ENCODE peak calls at places on chromosomes 2 and 18, in four cellular contexts. One of them, this sample, is unnamed.

GRCh38 chr2:233419626-233420431 is 65.5 kb downstream of the DGKD start:
- DNase-seq in endothelial cell of umbilical vein: no peak
- DNase-seq in GM12878: peak; percentile 52
- DNase-seq in IMR-90: peak; percentile 31
- DNase-seq in this sample: no peak

GRCh38 chr18:34153711-34154110 is 71.0 kb downstream of the NOL4 start:
- DNase-seq in IMR-90: peak; percentile 16
- DNase-seq in GM12878: peak; percentile 13
- DNase-seq in endothelial cell of umbilical vein: peak; percentile 21
- DNase-seq in this sample: no peak

GRCh38 chr2:85793584-85793983 is 39.8 kb downstream of the ATOH8 start:
- DNase-seq in IMR-90: no peak
- DNase-seq in endothelial cell of umbilical vein: no peak
- DNase-seq in GM12878: no peak
- DNase-seq in this sample: no peak

GRCh38 chr2:100832885-100833284 is 12.9 kb downstream of the NPAS2 start:
- DNase-seq in IMR-90: peak; percentile 68
- DNase-seq in endothelial cell of umbilical vein: peak; percentile 25
- DNase-seq in GM12878: no peak
- DNase-seq in this sample: no peak

GRCh38 chr18:573385-573784 is 6.8 kb upstream of the CETN1 start:
- DNase-seq in endothelial cell of umbilical vein: no peak
- DNase-seq in IMR-90: no peak
- DNase-seq in GM12878: no peak
- DNase-seq in this sample: no peak

GRCh38 chr18:61628085-61628484 is 264.7 kb downstream of the RNF152 start:
- DNase-seq in GM12878: no peak
- DNase-seq in endothelial cell of umbilical vein: peak; percentile 75
- DNase-seq in IMR-90: peak; percentile 55
- DNase-seq in this sample: no peak

GRCh38 chr2:48043746-48044145 is 137.4 kb upstream of the FBXO11 start:
- DNase-seq in GM12878: no peak
- DNase-seq in endothelial cell of umbilical vein: no peak
- DNase-seq in IMR-90: peak; percentile 2
- DNase-seq in this sample: no peak

GRCh38 chr2:20623241-20623640 is 27.7 kb downstream of the HS1BP3 start:
- DNase-seq in endothelial cell of umbilical vein: no peak
- DNase-seq in GM12878: no peak
- DNase-seq in IMR-90: no peak
- DNase-seq in this sample: no peak

GRCh38 chr2:99698896-99699295 is 209.1 kb upstream of the REV1 start:
- DNase-seq in IMR-90: peak; percentile 70
- DNase-seq in endothelial cell of umbilical vein: no peak
- DNase-seq in GM12878: no peak
- DNase-seq in this sample: no peak

GRCh38 chr2:99488587-99488998 is 1.2 kb downstream of the REV1 start:
- DNase-seq in GM12878: peak; percentile 19
- DNase-seq in IMR-90: peak; percentile 39
- DNase-seq in endothelial cell of umbilical vein: peak; percentile 61
- DNase-seq in this sample: no peak

GRCh38 chr18:8912348-8913057 is 190.0 kb upstream of the NDUFV2 start:
- DNase-seq in IMR-90: no peak
- DNase-seq in endothelial cell of umbilical vein: no peak
- DNase-seq in GM12878: no peak
- DNase-seq in this sample: peak; percentile 91

GRCh38 chr2:127424598-127425379 is 6.6 kb downstream of the PROC start:
- DNase-seq in IMR-90: no peak
- DNase-seq in endothelial cell of umbilical vein: no peak
- DNase-seq in GM12878: no peak
- DNase-seq in this sample: no peak

GRCh38 chr2:223075301-223076270 is 23.6 kb downstream of the KCNE4 start:
- DNase-seq in endothelial cell of umbilical vein: no peak
- DNase-seq in GM12878: no peak
- DNase-seq in IMR-90: peak; percentile 86
- DNase-seq in this sample: no peak

GRCh38 chr18:22871809-22872525 is 61.2 kb upstream of the RBBP8 start:
- DNase-seq in IMR-90: peak; percentile 31
- DNase-seq in GM12878: no peak
- DNase-seq in endothelial cell of umbilical vein: peak; percentile 49
- DNase-seq in this sample: peak; percentile 3

GRCh38 chr18:471701-472100 is 28.8 kb downstream of the COLEC12 start:
- DNase-seq in endothelial cell of umbilical vein: no peak
- DNase-seq in IMR-90: no peak
- DNase-seq in GM12878: no peak
- DNase-seq in this sample: no peak

GRCh38 chr2:101679037-101679726 is 18.3 kb upstream of the MAP4K4 start:
- DNase-seq in endothelial cell of umbilical vein: no peak
- DNase-seq in IMR-90: peak; percentile 84
- DNase-seq in GM12878: no peak
- DNase-seq in this sample: no peak

GRCh38 chr2:36290306-36290705 is 65.3 kb upstream of the CRIM1 start:
- DNase-seq in IMR-90: no peak
- DNase-seq in endothelial cell of umbilical vein: no peak
- DNase-seq in GM12878: no peak
- DNase-seq in this sample: no peak

GRCh38 chr2:215812966-215813365 is 200.4 kb downstream of the MREG start:
- DNase-seq in GM12878: no peak
- DNase-seq in endothelial cell of umbilical vein: no peak
- DNase-seq in IMR-90: peak; percentile 72
- DNase-seq in this sample: no peak

GRCh38 chr2:30185175-30185574 is 38.4 kb downstream of the YPEL5 start:
- DNase-seq in GM12878: no peak
- DNase-seq in IMR-90: peak; percentile 45
- DNase-seq in endothelial cell of umbilical vein: no peak
- DNase-seq in this sample: no peak

GRCh38 chr2:604385-604784 is 72.8 kb downstream of the TMEM18 start:
- DNase-seq in GM12878: no peak
- DNase-seq in endothelial cell of umbilical vein: no peak
- DNase-seq in IMR-90: no peak
- DNase-seq in this sample: no peak

GRCh38 chr2:183195998-183196409 is 71.8 kb downstream of the NUP35 start:
- DNase-seq in IMR-90: no peak
- DNase-seq in endothelial cell of umbilical vein: no peak
- DNase-seq in GM12878: no peak
- DNase-seq in this sample: no peak

GRCh38 chr2:69305712-69306611 is 81.1 kb downstream of the GFPT1 start:
- DNase-seq in GM12878: no peak
- DNase-seq in endothelial cell of umbilical vein: no peak
- DNase-seq in IMR-90: no peak
- DNase-seq in this sample: no peak

GRCh38 chr2:229800997-229801754 is 86.8 kb upstream of the DNER start:
- DNase-seq in GM12878: peak; percentile 23
- DNase-seq in endothelial cell of umbilical vein: peak; percentile 79
- DNase-seq in IMR-90: peak; percentile 65
- DNase-seq in this sample: peak; percentile 35

GRCh38 chr2:216031960-216032689 is 18.8 kb upstream of the MREG start:
- DNase-seq in IMR-90: peak; percentile 94
- DNase-seq in GM12878: peak; percentile 79
- DNase-seq in endothelial cell of umbilical vein: no peak
- DNase-seq in this sample: no peak

GRCh38 chr2:164514491-164514890 is 106.8 kb downstream of the GRB14 start:
- DNase-seq in GM12878: no peak
- DNase-seq in IMR-90: no peak
- DNase-seq in endothelial cell of umbilical vein: peak; percentile 33
- DNase-seq in this sample: no peak

GRCh38 chr2:37501121-37501520 is 156.7 kb downstream of the QPCT start:
- DNase-seq in endothelial cell of umbilical vein: no peak
- DNase-seq in GM12878: no peak
- DNase-seq in IMR-90: no peak
- DNase-seq in this sample: no peak

GRCh38 chr2:178512491-178512890 is 32.2 kb downstream of the PLEKHA3 start:
- DNase-seq in GM12878: no peak
- DNase-seq in endothelial cell of umbilical vein: no peak
- DNase-seq in IMR-90: peak; percentile 29
- DNase-seq in this sample: no peak
- TF ChIP-seq FOS in GM12878: no peak
- TF ChIP-seq FOS in endothelial cell of umbilical vein: no peak
- TF ChIP-seq FOS in IMR-90: no peak
- TF ChIP-seq FOS in this sample: no peak

DNA sequence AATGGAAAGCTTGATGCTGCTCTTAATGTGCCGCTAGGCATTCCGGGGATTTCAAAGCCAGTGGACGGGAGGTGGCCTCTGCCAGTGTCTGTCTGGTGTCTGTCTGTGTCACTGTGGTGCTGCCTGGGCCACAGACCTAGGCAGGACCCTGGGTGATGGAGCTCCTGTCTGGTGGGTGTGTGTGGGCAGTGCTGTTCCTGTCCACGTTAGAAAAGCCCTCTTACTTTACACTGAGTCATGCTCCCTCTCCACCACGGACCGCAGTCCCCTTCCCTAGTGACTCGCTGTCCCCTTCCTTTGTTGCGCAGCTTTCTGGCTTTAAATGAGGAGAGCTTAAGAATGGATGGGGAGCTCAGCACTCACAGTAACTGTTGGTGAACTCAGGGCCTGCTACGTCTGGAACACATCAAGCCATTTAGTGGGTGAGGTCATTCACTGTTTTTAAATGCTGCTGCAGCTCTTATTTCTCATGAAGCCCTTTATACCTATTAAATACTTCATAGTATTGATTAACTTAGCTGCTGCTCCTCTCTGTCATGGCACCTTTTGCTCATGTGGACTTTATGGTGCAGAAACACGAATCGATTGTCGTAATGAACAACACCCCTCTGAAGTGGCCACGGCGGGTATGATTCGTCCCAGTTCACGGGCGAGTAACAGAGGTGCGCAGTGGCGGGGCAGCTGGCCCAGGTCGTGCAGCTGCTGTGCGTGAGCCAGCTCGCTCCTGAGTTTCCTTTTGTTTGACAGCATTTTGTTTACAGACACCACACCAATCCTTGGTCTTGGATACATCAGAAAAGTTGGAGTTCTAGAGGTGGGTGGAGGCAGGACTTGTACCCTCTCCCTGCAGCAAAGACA is 100.3 kb downstream of the LDLRAD4 start:
- DNase-seq in endothelial cell of umbilical vein: no peak
- DNase-seq in IMR-90: no peak
- DNase-seq in GM12878: no peak
- DNase-seq in this sample: no peak
- TF ChIP-seq FOS in endothelial cell of umbilical vein: no peak
- TF ChIP-seq FOS in IMR-90: no peak
- TF ChIP-seq FOS in GM12878: no peak
- TF ChIP-seq FOS in this sample: no peak

GRCh38 chr2:218368621-218369153 is 12.0 kb downstream of the CATIP start:
- DNase-seq in IMR-90: no peak
- DNase-seq in GM12878: no peak
- DNase-seq in endothelial cell of umbilical vein: no peak
- DNase-seq in this sample: no peak

GRCh38 chr2:218367415-218368149 is 10.9 kb downstream of the CATIP start:
- DNase-seq in IMR-90: peak; percentile 32
- DNase-seq in GM12878: peak; percentile 51
- DNase-seq in endothelial cell of umbilical vein: peak; percentile 53
- DNase-seq in this sample: peak; percentile 91

GRCh38 chr2:218368150-218368528 is 11.5 kb downstream of the CATIP start:
- DNase-seq in GM12878: no peak
- DNase-seq in IMR-90: no peak
- DNase-seq in endothelial cell of umbilical vein: no peak
- DNase-seq in this sample: no peak

GRCh38 chr2:218370410-218371063 is 11.5 kb upstream of the SLC11A1 start:
- DNase-seq in GM12878: no peak
- DNase-seq in IMR-90: peak; percentile 73
- DNase-seq in endothelial cell of umbilical vein: no peak
- DNase-seq in this sample: no peak

GRCh38 chr2:218369374-218369773 is 12.7 kb upstream of the SLC11A1 start:
- DNase-seq in GM12878: no peak
- DNase-seq in endothelial cell of umbilical vein: no peak
- DNase-seq in IMR-90: no peak
- DNase-seq in this sample: no peak
- TF ChIP-seq FOS in GM12878: no peak
- TF ChIP-seq FOS in endothelial cell of umbilical vein: no peak
- TF ChIP-seq FOS in IMR-90: no peak
- TF ChIP-seq FOS in this sample: no peak

GRCh38 chr2:235740821-235741220 is 247.0 kb downstream of the AGAP1 start:
- DNase-seq in IMR-90: no peak
- DNase-seq in GM12878: no peak
- DNase-seq in endothelial cell of umbilical vein: no peak
- DNase-seq in this sample: peak; percentile 30
- TF ChIP-seq FOS in IMR-90: no peak
- TF ChIP-seq FOS in GM12878: no peak
- TF ChIP-seq FOS in endothelial cell of umbilical vein: no peak
- TF ChIP-seq FOS in this sample: no peak

GRCh38 chr2:148990968-148991367 is 47.5 kb upstream of the LYPD6B start:
- DNase-seq in GM12878: no peak
- DNase-seq in IMR-90: no peak
- DNase-seq in endothelial cell of umbilical vein: no peak
- DNase-seq in this sample: no peak

GRCh38 chr2:148987286-148987685 is 51.2 kb upstream of the LYPD6B start:
- DNase-seq in IMR-90: no peak
- DNase-seq in endothelial cell of umbilical vein: no peak
- DNase-seq in GM12878: no peak
- DNase-seq in this sample: no peak

GRCh38 chr2:148992448-148992847 is 46.1 kb upstream of the LYPD6B start:
- DNase-seq in IMR-90: no peak
- DNase-seq in endothelial cell of umbilical vein: no peak
- DNase-seq in GM12878: no peak
- DNase-seq in this sample: no peak

GRCh38 chr2:148988337-148988736 is 50.2 kb upstream of the LYPD6B start:
- DNase-seq in IMR-90: no peak
- DNase-seq in GM12878: no peak
- DNase-seq in endothelial cell of umbilical vein: no peak
- DNase-seq in this sample: no peak

GRCh38 chr2:148989882-148990493 is 48.5 kb upstream of the LYPD6B start:
- DNase-seq in GM12878: peak; percentile 23
- DNase-seq in IMR-90: peak; percentile 80
- DNase-seq in endothelial cell of umbilical vein: peak; percentile 75
- DNase-seq in this sample: peak; percentile 80
- TF ChIP-seq FOS in GM12878: no peak
- TF ChIP-seq FOS in IMR-90: no peak
- TF ChIP-seq FOS in endothelial cell of umbilical vein: no peak
- TF ChIP-seq FOS in this sample: no peak